ENCODE peak calls at places on chromosomes 1 and 21, in seven cellular contexts. One of them, this sample, is unnamed.

GRCh38 chr1:112247036-112247597 is 148.9 kb upstream of the CTTNBP2NL start:
- DNase-seq in cardiac fibroblast: no peak
- DNase-seq in fibroblast of the aortic adventitia: no peak
- DNase-seq in pancreas: no peak
- DNase-seq in CD8-positive, alpha-beta memory T cell: no peak
- DNase-seq in HFF-Myc: no peak
- DNase-seq in heart right ventricle: no peak
- DNase-seq in this sample: no peak

GRCh38 chr21:27681841-27682240 is 715.0 kb upstream of the ADAMTS5 start:
- DNase-seq in cardiac fibroblast: peak
- DNase-seq in fibroblast of the aortic adventitia: peak
- DNase-seq in pancreas: no peak
- DNase-seq in CD8-positive, alpha-beta memory T cell: no peak
- DNase-seq in HFF-Myc: no peak
- DNase-seq in heart right ventricle: no peak
- DNase-seq in this sample: no peak

GRCh38 chr1:81731989-81732388 is 68.7 kb upstream of the ADGRL2 start:
- DNase-seq in cardiac fibroblast: peak
- DNase-seq in fibroblast of the aortic adventitia: peak
- DNase-seq in pancreas: no peak
- DNase-seq in CD8-positive, alpha-beta memory T cell: no peak
- DNase-seq in HFF-Myc: no peak
- DNase-seq in heart right ventricle: no peak
- DNase-seq in this sample: no peak

GRCh38 chr1:37797750-37798345 is 4.2 kb downstream of the MANEAL start:
- DNase-seq in cardiac fibroblast: peak
- DNase-seq in fibroblast of the aortic adventitia: peak
- DNase-seq in pancreas: no peak
- DNase-seq in CD8-positive, alpha-beta memory T cell: no peak
- DNase-seq in HFF-Myc: no peak
- DNase-seq in heart right ventricle: no peak
- DNase-seq in this sample: peak

GRCh38 chr1:3365519-3366158 is 88.8 kb upstream of the ARHGEF16 start:
- DNase-seq in cardiac fibroblast: no peak
- DNase-seq in fibroblast of the aortic adventitia: no peak
- DNase-seq in pancreas: no peak
- DNase-seq in CD8-positive, alpha-beta memory T cell: no peak
- DNase-seq in HFF-Myc: no peak
- DNase-seq in heart right ventricle: no peak
- DNase-seq in this sample: no peak

GRCh38 chr1:84505167-84506001 is 802 bp upstream of the SPATA1 start:
- DNase-seq in cardiac fibroblast: no peak
- DNase-seq in fibroblast of the aortic adventitia: peak
- DNase-seq in pancreas: peak
- DNase-seq in CD8-positive, alpha-beta memory T cell: peak
- DNase-seq in HFF-Myc: no peak
- DNase-seq in heart right ventricle: no peak
- DNase-seq in this sample: no peak

GRCh38 chr1:23217421-23218115 is at the start of gene HTR1D:
- DNase-seq in cardiac fibroblast: no peak
- DNase-seq in fibroblast of the aortic adventitia: no peak
- DNase-seq in pancreas: peak
- DNase-seq in CD8-positive, alpha-beta memory T cell: no peak
- DNase-seq in HFF-Myc: no peak
- DNase-seq in heart right ventricle: no peak
- DNase-seq in this sample: no peak

GRCh38 chr1:116179886-116180474 is 68.8 kb downstream of the MAB21L3 start:
- DNase-seq in cardiac fibroblast: no peak
- DNase-seq in fibroblast of the aortic adventitia: no peak
- DNase-seq in pancreas: no peak
- DNase-seq in CD8-positive, alpha-beta memory T cell: no peak
- DNase-seq in HFF-Myc: no peak
- DNase-seq in heart right ventricle: no peak
- DNase-seq in this sample: no peak

GRCh38 chr1:96482615-96483014 is 239.0 kb upstream of the PTBP2 start:
- DNase-seq in cardiac fibroblast: no peak
- DNase-seq in fibroblast of the aortic adventitia: no peak
- DNase-seq in pancreas: no peak
- DNase-seq in CD8-positive, alpha-beta memory T cell: no peak
- DNase-seq in HFF-Myc: no peak
- DNase-seq in heart right ventricle: no peak
- DNase-seq in this sample: no peak

GRCh38 chr1:177247777-177248176 is 77.0 kb downstream of the BRINP2 start:
- DNase-seq in cardiac fibroblast: no peak
- DNase-seq in fibroblast of the aortic adventitia: no peak
- DNase-seq in pancreas: no peak
- DNase-seq in CD8-positive, alpha-beta memory T cell: no peak
- DNase-seq in HFF-Myc: no peak
- DNase-seq in heart right ventricle: no peak
- DNase-seq in this sample: no peak

GRCh38 chr1:43431676-43432075 is 22.1 kb downstream of the HYI start:
- DNase-seq in cardiac fibroblast: no peak
- DNase-seq in fibroblast of the aortic adventitia: no peak
- DNase-seq in pancreas: no peak
- DNase-seq in CD8-positive, alpha-beta memory T cell: no peak
- DNase-seq in HFF-Myc: no peak
- DNase-seq in heart right ventricle: no peak
- DNase-seq in this sample: no peak
- H3K4me3 ChIP-seq in cardiac fibroblast: no peak
- H3K4me3 ChIP-seq in fibroblast of the aortic adventitia: no peak
- H3K4me3 ChIP-seq in pancreas: no peak
- H3K4me3 ChIP-seq in CD8-positive, alpha-beta memory T cell: no peak
- H3K4me3 ChIP-seq in HFF-Myc: no peak
- H3K4me3 ChIP-seq in heart right ventricle: no peak
- H3K4me3 ChIP-seq in this sample: no peak

DNA sequence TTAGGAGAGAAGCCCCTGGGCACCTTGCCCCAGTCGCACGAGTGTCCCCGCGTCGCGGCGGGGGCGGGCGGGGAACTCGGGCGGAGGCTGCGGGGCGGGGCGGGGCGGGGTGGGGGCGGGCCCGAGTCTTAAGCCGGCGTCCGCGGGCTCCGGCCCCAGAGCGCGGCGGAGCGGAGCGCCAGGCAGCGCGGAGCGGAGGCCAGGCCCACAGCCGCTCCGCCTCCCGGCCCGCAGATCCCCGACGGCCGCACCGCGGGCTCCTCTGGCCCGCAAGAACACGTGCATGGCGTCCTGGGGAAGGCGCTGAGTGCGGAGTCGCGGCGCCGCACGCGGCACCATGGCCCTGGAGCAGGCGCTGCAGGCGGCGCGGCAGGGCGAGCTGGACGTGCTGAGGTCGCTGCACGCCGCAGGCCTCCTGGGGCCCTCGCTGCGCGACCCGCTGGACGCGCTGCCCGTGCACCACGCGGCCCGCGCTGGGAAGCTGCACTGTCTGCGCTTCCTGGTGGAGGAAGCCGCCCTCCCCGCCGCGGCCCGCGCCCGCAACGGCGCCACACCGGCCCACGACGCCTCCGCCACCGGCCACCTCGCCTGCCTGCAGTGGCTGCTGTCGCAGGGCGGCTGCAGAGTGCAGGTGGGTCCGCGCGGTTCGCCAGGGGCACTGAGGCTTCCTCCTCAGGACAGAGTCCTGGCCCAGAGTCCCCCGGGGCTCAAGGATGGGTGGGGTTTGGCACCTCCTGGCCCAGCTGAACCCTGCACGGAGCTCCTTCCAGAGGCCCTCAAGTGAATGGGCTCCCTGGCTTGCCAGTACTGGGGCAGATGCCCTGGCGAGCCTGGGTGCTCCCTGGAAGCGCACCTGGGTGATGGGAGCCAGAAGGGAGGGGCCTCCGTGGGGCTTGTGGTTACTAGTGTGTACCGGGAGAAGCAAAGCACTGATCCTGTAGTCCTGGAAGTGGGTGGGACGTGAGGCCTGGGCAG is at the start of gene ESPN:
- DNase-seq in cardiac fibroblast: no peak
- DNase-seq in fibroblast of the aortic adventitia: no peak
- DNase-seq in pancreas: no peak
- DNase-seq in CD8-positive, alpha-beta memory T cell: no peak
- DNase-seq in HFF-Myc: no peak
- DNase-seq in heart right ventricle: no peak
- DNase-seq in this sample: no peak
- H3K4me3 ChIP-seq in cardiac fibroblast: no peak
- H3K4me3 ChIP-seq in fibroblast of the aortic adventitia: no peak
- H3K4me3 ChIP-seq in pancreas: no peak
- H3K4me3 ChIP-seq in CD8-positive, alpha-beta memory T cell: peak
- H3K4me3 ChIP-seq in HFF-Myc: no peak
- H3K4me3 ChIP-seq in heart right ventricle: no peak
- H3K4me3 ChIP-seq in this sample: no peak

DNA sequence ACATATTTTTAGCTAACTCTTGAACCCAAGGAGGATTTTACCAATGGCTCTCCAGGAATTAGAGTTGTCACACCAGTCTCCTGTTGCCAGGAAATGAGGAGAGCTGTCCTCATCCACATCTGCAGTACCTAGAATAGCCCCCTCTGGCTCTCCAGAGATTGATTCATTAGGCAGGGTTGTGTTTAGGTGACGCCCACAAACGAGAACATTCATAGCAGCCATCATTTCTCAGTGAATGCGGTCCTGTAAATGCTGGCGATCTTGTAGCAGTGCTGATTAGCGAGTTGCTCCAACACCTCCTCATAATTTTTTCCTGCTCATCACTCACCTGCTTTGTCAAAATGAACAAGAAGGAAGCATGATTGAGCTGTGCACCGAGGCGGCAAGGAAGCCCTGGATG is 16.3 kb upstream of the KLHDC8A start:
- DNase-seq in cardiac fibroblast: no peak
- DNase-seq in fibroblast of the aortic adventitia: peak
- DNase-seq in pancreas: no peak
- DNase-seq in CD8-positive, alpha-beta memory T cell: no peak
- DNase-seq in HFF-Myc: no peak
- DNase-seq in heart right ventricle: no peak
- DNase-seq in this sample: no peak
- H3K4me3 ChIP-seq in cardiac fibroblast: no peak
- H3K4me3 ChIP-seq in fibroblast of the aortic adventitia: no peak
- H3K4me3 ChIP-seq in pancreas: no peak
- H3K4me3 ChIP-seq in CD8-positive, alpha-beta memory T cell: no peak
- H3K4me3 ChIP-seq in HFF-Myc: no peak
- H3K4me3 ChIP-seq in heart right ventricle: no peak
- H3K4me3 ChIP-seq in this sample: no peak

GRCh38 chr1:101040666-101041065 is 15.1 kb upstream of the DPH5 start:
- DNase-seq in cardiac fibroblast: no peak
- DNase-seq in fibroblast of the aortic adventitia: no peak
- DNase-seq in pancreas: no peak
- DNase-seq in CD8-positive, alpha-beta memory T cell: no peak
- DNase-seq in HFF-Myc: no peak
- DNase-seq in heart right ventricle: no peak
- DNase-seq in this sample: no peak

GRCh38 chr1:101041300-101041699 is 15.7 kb upstream of the DPH5 start:
- DNase-seq in cardiac fibroblast: no peak
- DNase-seq in fibroblast of the aortic adventitia: no peak
- DNase-seq in pancreas: no peak
- DNase-seq in CD8-positive, alpha-beta memory T cell: no peak
- DNase-seq in HFF-Myc: no peak
- DNase-seq in heart right ventricle: no peak
- DNase-seq in this sample: no peak

GRCh38 chr1:101037316-101037715 is 11.7 kb upstream of the DPH5 start:
- DNase-seq in cardiac fibroblast: no peak
- DNase-seq in fibroblast of the aortic adventitia: no peak
- DNase-seq in pancreas: no peak
- DNase-seq in CD8-positive, alpha-beta memory T cell: no peak
- DNase-seq in HFF-Myc: peak
- DNase-seq in heart right ventricle: no peak
- DNase-seq in this sample: no peak

GRCh38 chr1:101043776-101044175 is 18.2 kb upstream of the DPH5 start:
- DNase-seq in cardiac fibroblast: peak
- DNase-seq in fibroblast of the aortic adventitia: peak
- DNase-seq in pancreas: no peak
- DNase-seq in CD8-positive, alpha-beta memory T cell: no peak
- DNase-seq in HFF-Myc: peak
- DNase-seq in heart right ventricle: no peak
- DNase-seq in this sample: peak

GRCh38 chr1:101039245-101039644 is 13.7 kb upstream of the DPH5 start:
- DNase-seq in cardiac fibroblast: peak
- DNase-seq in fibroblast of the aortic adventitia: no peak
- DNase-seq in pancreas: no peak
- DNase-seq in CD8-positive, alpha-beta memory T cell: no peak
- DNase-seq in HFF-Myc: no peak
- DNase-seq in heart right ventricle: no peak
- DNase-seq in this sample: no peak
- H3K4me3 ChIP-seq in cardiac fibroblast: no peak
- H3K4me3 ChIP-seq in fibroblast of the aortic adventitia: no peak
- H3K4me3 ChIP-seq in pancreas: no peak
- H3K4me3 ChIP-seq in CD8-positive, alpha-beta memory T cell: no peak
- H3K4me3 ChIP-seq in HFF-Myc: no peak
- H3K4me3 ChIP-seq in heart right ventricle: no peak
- H3K4me3 ChIP-seq in this sample: no peak